ENCODE peak calls at places on chromosomes 3 and 15, in ten cellular contexts. F is AG09319, B is NB4, D is heart right ventricle, Z is neural crest cell, C is fibroblast of the aortic adventitia, W is endothelial cell, M is tibial artery, N is GM12865, X is foreskin fibroblast. Q is an unnamed sample.
A peak's percentile ranks its signal among the peaks of the same experiment; 100 is the strongest.

GRCh38 chr15:89118481-89118989 is 30.3 kb downstream of the ABHD2 start:
- DNase-seq in X (no peak), B (no peak), C (no peak), N (no peak), Z (no peak), F (no peak), D (no peak), M (no peak), W (no peak), Q (no peak)

GRCh38 chr15:89576417-89576773 is 1.1 kb downstream of the TICRR start:
- DNase-seq in D (no peak), M (no peak), B (peak; percentile 27), C (peak; percentile 19), N (no peak), Z (no peak), F (no peak), X (peak; percentile 24), W (no peak), Q (no peak)

GRCh38 chr3:161050929-161051328 is 54.2 kb downstream of the B3GALNT1 start:
- DNase-seq in M (no peak), W (no peak), F (no peak), B (no peak), X (no peak), C (no peak), N (no peak), D (no peak), Z (no peak), Q (no peak)

GRCh38 chr3:191253089-191253799 is 54.2 kb downstream of the OSTN start:
- DNase-seq in W (no peak), M (no peak), D (no peak), F (no peak), B (no peak), Z (no peak), C (no peak), N (peak; percentile 34), X (no peak), Q (no peak)

GRCh38 chr15:92410544-92410943 is 16.9 kb downstream of the ST8SIA2 start:
- DNase-seq in X (no peak), D (no peak), B (no peak), C (no peak), Z (no peak), W (no peak), M (no peak), F (no peak), N (no peak), Q (no peak)

GRCh38 chr15:74725241-74725774 is at the start of gene CYP1A1:
- DNase-seq in Z (peak; percentile 32), M (no peak), N (peak; percentile 7), F (no peak), B (peak; percentile 29), C (no peak), X (no peak), D (peak; percentile 28), W (peak; percentile 28), Q (no peak)

GRCh38 chr3:105611304-105612192 is 244.8 kb downstream of the ALCAM start:
- DNase-seq in Z (no peak), X (no peak), C (peak; percentile 6), N (no peak), D (no peak), M (no peak), F (no peak), B (no peak), W (no peak), Q (no peak)

GRCh38 chr3:139935866-139936817 is 1.2 kb downstream of the CLSTN2 start:
- DNase-seq in D (peak; percentile 42), N (no peak), B (no peak), W (peak; percentile 41), C (no peak), M (peak; percentile 41), X (peak; percentile 0), F (no peak), Z (peak; percentile 7), Q (peak; percentile 35)

GRCh38 chr3:39727415-39727814 is 82.0 kb upstream of the MYRIP start:
- DNase-seq in D (no peak), Z (no peak), X (no peak), F (no peak), N (no peak), B (peak; percentile 16), M (no peak), W (no peak), C (no peak), Q (no peak)

GRCh38 chr3:139325551-139325950 is 18.3 kb upstream of the MRPS22 start:
- DNase-seq in F (no peak), X (no peak), N (no peak), B (no peak), C (no peak), D (no peak), W (no peak), Z (no peak), M (no peak), Q (no peak)

GRCh38 chr3:45596290-45596791 is 1.8 kb downstream of the LIMD1 start:
- DNase-seq in C (no peak), Z (no peak), D (no peak), X (no peak), W (no peak), B (peak; percentile 23), F (no peak), M (peak; percentile 49), N (peak; percentile 94), Q (peak; percentile 82)

GRCh38 chr15:34119291-34119690 is 17.4 kb downstream of the PGBD4 start:
- DNase-seq in Z (no peak), X (no peak), B (no peak), N (no peak), W (no peak), M (no peak), F (no peak), C (peak; percentile 28), D (no peak), Q (no peak)

GRCh38 chr3:16849240-16849639 is 35.5 kb upstream of the PLCL2 start:
- DNase-seq in B (peak; percentile 30), F (peak; percentile 36), N (peak; percentile 83), C (peak; percentile 4), M (peak; percentile 51), D (peak; percentile 31), W (peak; percentile 28), Z (peak; percentile 12), X (no peak), Q (peak; percentile 37)

GRCh38 chr3:170852307-170852706 is 17.7 kb downstream of the RPL22L1 start:
- DNase-seq in X (no peak), B (no peak), W (no peak), M (no peak), F (no peak), D (no peak), Z (no peak), N (no peak), C (no peak), Q (no peak)

GRCh38 chr3:39936848-39937247 is 127.4 kb downstream of the MYRIP start:
- DNase-seq in F (no peak), N (no peak), B (no peak), Z (no peak), M (no peak), X (no peak), D (no peak), C (no peak), W (no peak), Q (no peak)

GRCh38 chr3:122824465-122825379 is 29.9 kb downstream of the SLC49A4 start:
- DNase-seq in M (no peak), N (no peak), C (no peak), B (no peak), W (no peak), X (peak; percentile 41), F (peak; percentile 27), D (no peak), Z (no peak), Q (no peak)

GRCh38 chr3:15266510-15267376 is 60.7 kb downstream of the CAPN7 start:
- DNase-seq in C (no peak), D (no peak), X (no peak), B (no peak), M (no peak), W (no peak), Z (no peak), F (no peak), N (no peak), Q (no peak)

GRCh38 chr15:28101201-28101600 is 2.1 kb upstream of the OCA2 start:
- DNase-seq in C (no peak), N (no peak), X (no peak), D (no peak), W (no peak), Z (no peak), B (no peak), F (no peak), M (no peak), Q (no peak)

GRCh38 chr3:62332771-62333381 is 40.5 kb downstream of the FEZF2 start:
- DNase-seq in D (no peak), F (no peak), M (no peak), W (peak; percentile 15), Z (peak; percentile 25), B (peak; percentile 13), N (peak; percentile 14), X (peak; percentile 9), C (peak; percentile 58), Q (no peak)
- TF ChIP-seq CTCF in D (peak; percentile 56), F (peak; percentile 36), M (peak; percentile 42), W (peak; percentile 90), Z (peak; percentile 84), B (peak; percentile 22), N (peak; percentile 14), X (peak; percentile 25), C (peak; percentile 42), Q (peak; percentile 23)

DNA sequence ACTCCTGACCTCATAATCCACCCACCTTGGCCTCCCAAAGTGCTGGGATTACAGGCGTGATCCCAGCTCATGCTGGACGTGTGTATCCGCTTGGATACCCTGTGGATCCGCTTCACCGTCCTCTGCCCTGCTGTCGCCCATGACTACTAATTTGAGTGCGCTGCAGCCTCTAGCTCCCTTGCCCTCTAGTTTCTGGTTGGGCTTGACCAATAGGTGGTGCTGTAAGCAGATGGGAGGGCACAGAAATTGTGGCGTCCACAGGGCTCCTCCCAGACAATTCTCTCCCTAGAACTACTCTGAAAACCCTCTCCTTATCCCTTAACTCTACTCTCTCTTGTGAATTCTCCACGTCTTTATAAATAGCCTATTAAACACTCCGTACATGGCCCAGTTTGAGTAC is 36.2 kb downstream of the ZPLD1 start:
- DNase-seq in B (peak; percentile 10), Z (no peak), X (no peak), C (no peak), N (peak; percentile 8), W (peak; percentile 11), F (no peak), D (no peak), M (no peak), Q (no peak)
- TF ChIP-seq CTCF in B (peak; percentile 32), Z (peak; percentile 32), X (no peak), C (no peak), N (peak; percentile 5), W (no peak), F (no peak), D (no peak), M (no peak), Q (no peak)

GRCh38 chr3:42148086-42148842 is 57.1 kb downstream of the TRAK1 start:
- DNase-seq in X (no peak), M (no peak), D (no peak), F (no peak), C (no peak), W (no peak), Z (no peak), N (no peak), B (no peak), Q (no peak)
- TF ChIP-seq CTCF in X (no peak), M (no peak), D (no peak), F (no peak), C (no peak), W (no peak), Z (no peak), N (no peak), B (no peak), Q (no peak)

DNA sequence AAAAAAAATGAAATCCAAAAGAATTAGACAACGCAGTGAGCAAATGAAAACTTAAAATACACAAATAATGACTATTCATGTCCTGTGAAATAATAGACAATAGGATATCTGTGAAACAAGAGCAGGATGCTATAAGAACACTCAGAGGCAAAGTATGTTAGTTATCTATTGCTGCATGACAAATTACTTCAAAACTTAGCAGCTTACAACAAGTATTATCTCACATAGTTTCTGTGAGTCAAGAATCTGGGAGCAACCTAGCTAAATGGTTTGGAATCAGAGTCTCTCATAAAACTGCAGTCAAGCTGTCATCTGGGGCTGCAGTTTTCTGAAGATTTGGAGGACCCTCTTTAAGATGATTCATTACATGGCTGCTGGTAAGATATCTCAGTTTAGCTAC is 36.5 kb upstream of the ZMAT3 start:
- DNase-seq in M (no peak), D (no peak), C (peak; percentile 85), N (no peak), F (no peak), X (peak; percentile 62), Z (no peak), W (no peak), B (no peak), Q (no peak)
- TF ChIP-seq CTCF in M (no peak), D (no peak), C (no peak), N (no peak), F (no peak), X (no peak), Z (no peak), W (no peak), B (no peak), Q (no peak)

Q was measured in GM13976.